ENCODE peak calls at places on chromosome 13, in nine cellular contexts. F, O, V, Z, X, K, J, D and P are unnamed samples.

GRCh38 chr13:77980592-77980991 is 62.0 kb upstream of the EDNRB start:
- DNase-seq in K (no peak), X (no peak), D (peak; percentile 75), J (no peak), F (peak; percentile 25), V (no peak), O (no peak), Z (no peak), P (no peak)

GRCh38 chr13:79435549-79435948 is 29.5 kb upstream of the RBM26 start:
- DNase-seq in F (peak; percentile 64), Z (no peak), V (no peak), O (no peak), K (no peak), D (peak; percentile 32), X (peak; percentile 66), J (no peak), P (no peak)

GRCh38 chr13:38979891-38980627 is 10.6 kb downstream of the STOML3 start:
- DNase-seq in Z (no peak), D (no peak), V (peak; percentile 60), O (no peak), J (no peak), X (no peak), F (no peak), K (no peak), P (peak; percentile 64)

GRCh38 chr13:96053003-96053703 is at the start of gene UGGT2:
- DNase-seq in V (peak; percentile 94), J (peak; percentile 99), Z (peak; percentile 95), F (peak; percentile 73), O (no peak), X (peak; percentile 99), D (peak; percentile 95), K (peak; percentile 64), P (peak; percentile 99)

GRCh38 chr13:41611385-41611784 is 154.0 kb downstream of the RGCC start:
- DNase-seq in D (no peak), K (no peak), O (no peak), X (no peak), V (no peak), F (no peak), Z (no peak), J (no peak), P (no peak)

GRCh38 chr13:101626925-101627555 is 174.6 kb downstream of the ITGBL1 start:
- DNase-seq in O (no peak), X (no peak), J (no peak), K (peak; percentile 61), Z (no peak), F (no peak), D (no peak), V (no peak), P (no peak)

GRCh38 chr13:84192125-84192524 is 309.9 kb upstream of the SLITRK1 start:
- DNase-seq in Z (no peak), O (no peak), J (peak; percentile 0), V (no peak), F (peak; percentile 81), D (no peak), K (no peak), X (no peak), P (no peak)

GRCh38 chr13:50208826-50209335 is 193.6 kb downstream of the KCNRG start:
- DNase-seq in V (peak; percentile 14), D (peak; percentile 66), F (peak; percentile 28), X (peak; percentile 49), K (peak; percentile 21), O (no peak), Z (peak; percentile 24), J (peak; percentile 59), P (no peak)

GRCh38 chr13:113598081-113598410 is 13.5 kb downstream of the TFDP1 start:
- DNase-seq in X (no peak), Z (no peak), D (no peak), V (no peak), J (no peak), O (no peak), F (no peak), K (no peak), P (no peak)

GRCh38 chr13:60679928-60680693 is 283.1 kb downstream of the TDRD3 start:
- DNase-seq in F (no peak), O (no peak), J (no peak), D (no peak), Z (no peak), K (no peak), X (no peak), V (no peak), P (no peak)

GRCh38 chr13:113786262-113786841 is 27.3 kb downstream of the TMEM255B start:
- DNase-seq in Z (no peak), J (peak; percentile 58), D (peak; percentile 85), K (no peak), F (no peak), V (no peak), X (no peak), O (no peak), P (no peak)

GRCh38 chr13:30154531-30154930 is 152.8 kb downstream of the KATNAL1 start:
- DNase-seq in K (no peak), V (no peak), J (no peak), Z (no peak), D (no peak), O (no peak), X (no peak), F (no peak), P (no peak)

GRCh38 chr13:39835253-39835652 is 179.8 kb downstream of the COG6 start:
- DNase-seq in J (no peak), Z (no peak), X (no peak), V (no peak), F (no peak), D (no peak), O (no peak), K (no peak), P (no peak)

GRCh38 chr13:107964356-107964755 is 251.0 kb downstream of the LIG4 start:
- DNase-seq in O (no peak), X (no peak), K (no peak), F (no peak), V (no peak), Z (no peak), D (peak; percentile 2), J (no peak), P (no peak)

GRCh38 chr13:110771194-110771593 is 57.7 kb downstream of the ING1 start:
- DNase-seq in K (no peak), D (peak; percentile 91), V (no peak), J (no peak), F (no peak), X (no peak), O (no peak), Z (no peak), P (no peak)

GRCh38 chr13:84645196-84646071 is 763.2 kb upstream of the SLITRK1 start:
- DNase-seq in J (peak; percentile 0), D (no peak), Z (no peak), V (no peak), K (no peak), O (no peak), F (peak; percentile 68), X (peak; percentile 28), P (no peak)

GRCh38 chr13:48009298-48009697 is 8.2 kb upstream of the SUCLA2 start:
- DNase-seq in F (peak; percentile 46), O (no peak), J (peak; percentile 20), K (no peak), V (no peak), D (peak; percentile 1), Z (peak; percentile 43), X (no peak), P (no peak)

GRCh38 chr13:107339209-107339608 is 771.3 kb upstream of the ARGLU1 start:
- DNase-seq in K (no peak), O (no peak), F (no peak), Z (no peak), D (no peak), J (no peak), V (no peak), X (no peak), P (no peak)

GRCh38 chr13:44125943-44126469 is 246.3 kb downstream of the LACC1 start:
- DNase-seq in D (no peak), X (no peak), V (no peak), F (no peak), Z (no peak), J (no peak), K (no peak), O (no peak), P (no peak)

GRCh38 chr13:40667622-40667978 is 1.2 kb upstream of the FOXO1 start:
- DNase-seq in J (no peak), X (peak; percentile 42), Z (peak; percentile 45), V (no peak), F (no peak), O (no peak), D (no peak), K (peak; percentile 33), P (peak; percentile 41)

GRCh38 chr13:39776439-39776838 is 121.0 kb downstream of the COG6 start:
- DNase-seq in D (peak; percentile 77), Z (no peak), V (no peak), F (peak; percentile 33), O (no peak), K (no peak), J (peak; percentile 50), X (no peak), P (no peak)

GRCh38 chr13:102141625-102142472 is 260.0 kb downstream of the FGF14 start:
- DNase-seq in Z (no peak), J (peak; percentile 6), F (no peak), O (no peak), X (peak; percentile 29), V (no peak), K (no peak), D (peak; percentile 23), P (no peak)

GRCh38 chr13:101779147-101779546 is 326.7 kb downstream of the ITGBL1 start:
- DNase-seq in O (no peak), V (no peak), X (no peak), K (no peak), D (no peak), J (no peak), F (no peak), Z (no peak), P (no peak)

GRCh38 chr13:34156841-34157365 is 339.0 kb downstream of the RFC3 start:
- DNase-seq in Z (peak; percentile 81), F (peak; percentile 81), O (peak; percentile 6), J (peak; percentile 51), X (peak; percentile 99), D (peak; percentile 100), V (peak; percentile 86), K (no peak), P (peak; percentile 83)

GRCh38 chr13:99351772-99352171 is 44.6 kb upstream of the GPR183 start:
- DNase-seq in Z (no peak), O (no peak), D (no peak), K (no peak), V (no peak), J (no peak), X (no peak), F (no peak), P (no peak)

GRCh38 chr13:33676700-33677048 is 141.3 kb upstream of the RFC3 start:
- DNase-seq in Z (peak; percentile 70), K (no peak), D (peak; percentile 73), F (no peak), V (peak; percentile 49), O (no peak), X (peak; percentile 47), J (peak; percentile 72), P (peak; percentile 59)

GRCh38 chr13:99258946-99259345 is 767 bp upstream of the GPR18 start:
- DNase-seq in V (no peak), O (no peak), F (no peak), Z (no peak), D (peak; percentile 26), X (no peak), J (no peak), K (no peak), P (no peak)

GRCh38 chr13:20702945-20703784 is at the start of gene IL17D:
- DNase-seq in F (no peak), K (no peak), V (no peak), J (no peak), D (peak; percentile 36), O (peak; percentile 43), X (peak; percentile 44), Z (peak; percentile 44), P (peak; percentile 52)

GRCh38 chr13:43657485-43657884 is 129.3 kb downstream of the ENOX1 start:
- DNase-seq in Z (no peak), K (no peak), X (no peak), O (no peak), V (no peak), J (no peak), F (no peak), D (no peak), P (no peak)

GRCh38 chr13:96020941-96021340 is 32.3 kb downstream of the UGGT2 start:
- DNase-seq in K (no peak), F (no peak), D (no peak), Z (peak; percentile 42), J (no peak), X (peak; percentile 38), V (no peak), O (no peak), P (no peak)

GRCh38 chr13:69331245-69331644 is 776.4 kb upstream of the ATXN8OS start:
- DNase-seq in F (no peak), K (no peak), V (no peak), O (no peak), J (no peak), Z (no peak), X (no peak), D (no peak), P (no peak)